ENCODE peak calls at places on chromosomes 12 and 14, in seven cellular contexts. One of them, this sample, is unnamed.

GRCh38 chr12:26426652-26427051 is 231.3 kb downstream of the SSPN start:
- DNase-seq in H1: no peak
- DNase-seq in HCT116: no peak
- DNase-seq in K562: no peak
- DNase-seq in HepG2: no peak
- DNase-seq in SK-N-SH: no peak
- DNase-seq in GM12878: no peak
- DNase-seq in this sample: no peak

GRCh38 chr14:33404964-33405574 is 466.4 kb downstream of the NPAS3 start:
- DNase-seq in H1: no peak
- DNase-seq in HCT116: no peak
- DNase-seq in K562: no peak
- DNase-seq in HepG2: no peak
- DNase-seq in SK-N-SH: no peak
- DNase-seq in GM12878: no peak
- DNase-seq in this sample: no peak

GRCh38 chr12:15004401-15004800 is 31.6 kb downstream of the PDE6H start:
- DNase-seq in H1: no peak
- DNase-seq in HCT116: no peak
- DNase-seq in K562: no peak
- DNase-seq in HepG2: no peak
- DNase-seq in SK-N-SH: no peak
- DNase-seq in GM12878: no peak
- DNase-seq in this sample: no peak

GRCh38 chr12:43893670-43894069 is 57.8 kb downstream of the TMEM117 start:
- DNase-seq in H1: no peak
- DNase-seq in HCT116: no peak
- DNase-seq in K562: no peak
- DNase-seq in HepG2: no peak
- DNase-seq in SK-N-SH: no peak
- DNase-seq in GM12878: no peak
- DNase-seq in this sample: no peak

GRCh38 chr12:56487448-56488040 is 417 bp downstream of the GLS2 start:
- DNase-seq in H1: no peak
- DNase-seq in HCT116: no peak
- DNase-seq in K562: no peak
- DNase-seq in HepG2: peak; percentile 32
- DNase-seq in SK-N-SH: no peak
- DNase-seq in GM12878: no peak
- DNase-seq in this sample: peak; percentile 59

GRCh38 chr12:53326460-53327185 is 5.2 kb upstream of the AAAS start:
- DNase-seq in H1: no peak
- DNase-seq in HCT116: no peak
- DNase-seq in K562: no peak
- DNase-seq in HepG2: no peak
- DNase-seq in SK-N-SH: no peak
- DNase-seq in GM12878: no peak
- DNase-seq in this sample: no peak

GRCh38 chr12:67705394-67706370 is 57.1 kb downstream of the DYRK2 start:
- DNase-seq in H1: no peak
- DNase-seq in HCT116: no peak
- DNase-seq in K562: no peak
- DNase-seq in HepG2: no peak
- DNase-seq in SK-N-SH: peak; percentile 17
- DNase-seq in GM12878: no peak
- DNase-seq in this sample: no peak

GRCh38 chr12:47927346-47927745 is 22.6 kb upstream of the VDR start:
- DNase-seq in H1: no peak
- DNase-seq in HCT116: no peak
- DNase-seq in K562: no peak
- DNase-seq in HepG2: no peak
- DNase-seq in SK-N-SH: no peak
- DNase-seq in GM12878: no peak
- DNase-seq in this sample: no peak

GRCh38 chr14:102252834-102253801 is 51.8 kb downstream of the MOK start:
- DNase-seq in H1: no peak
- DNase-seq in HCT116: no peak
- DNase-seq in K562: no peak
- DNase-seq in HepG2: no peak
- DNase-seq in SK-N-SH: no peak
- DNase-seq in GM12878: no peak
- DNase-seq in this sample: no peak

GRCh38 chr14:71242237-71242748 is 335.0 kb downstream of the PCNX1 start:
- DNase-seq in H1: no peak
- DNase-seq in HCT116: no peak
- DNase-seq in K562: no peak
- DNase-seq in HepG2: no peak
- DNase-seq in SK-N-SH: peak; percentile 75
- DNase-seq in GM12878: no peak
- DNase-seq in this sample: no peak
- TF ChIP-seq JUND in H1: no peak
- TF ChIP-seq JUND in HCT116: no peak
- TF ChIP-seq JUND in K562: no peak
- TF ChIP-seq JUND in HepG2: no peak
- TF ChIP-seq JUND in SK-N-SH: peak; percentile 48
- TF ChIP-seq JUND in GM12878: no peak
- TF ChIP-seq JUND in this sample: no peak

DNA sequence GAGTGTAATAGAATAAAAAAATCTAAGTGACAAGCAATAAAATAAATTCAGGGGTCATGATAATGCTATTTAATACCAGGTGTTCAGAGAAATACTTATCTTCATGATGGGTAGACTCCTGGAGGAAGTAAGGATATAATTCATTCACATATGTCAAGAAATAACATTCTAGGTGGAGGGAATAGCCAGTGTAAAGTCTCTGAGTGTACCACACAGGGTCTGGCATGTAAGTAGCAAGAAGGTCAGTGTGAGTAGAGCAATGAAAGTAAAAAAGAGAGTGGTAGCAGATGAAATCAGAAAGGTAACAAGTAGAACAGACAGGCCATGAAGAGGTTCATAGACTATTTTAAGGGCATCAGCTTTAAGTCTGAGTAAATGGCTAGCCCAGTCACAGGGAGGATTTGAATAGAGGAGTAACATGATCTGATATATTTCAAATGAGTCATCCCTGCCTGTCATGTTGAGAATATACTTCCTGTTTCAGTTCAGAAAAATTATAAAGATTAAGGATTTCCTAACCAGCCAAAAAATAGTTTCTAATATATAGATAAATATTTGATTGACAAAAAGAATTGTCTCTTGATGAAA is 519.9 kb downstream of the C12orf50 start:
- DNase-seq in H1: no peak
- DNase-seq in HCT116: peak; percentile 44
- DNase-seq in K562: no peak
- DNase-seq in HepG2: no peak
- DNase-seq in SK-N-SH: peak; percentile 10
- DNase-seq in GM12878: no peak
- DNase-seq in this sample: peak; percentile 42
- TF ChIP-seq JUND in H1: no peak
- TF ChIP-seq JUND in HCT116: peak; percentile 77
- TF ChIP-seq JUND in K562: no peak
- TF ChIP-seq JUND in HepG2: no peak
- TF ChIP-seq JUND in SK-N-SH: peak; percentile 97
- TF ChIP-seq JUND in GM12878: no peak
- TF ChIP-seq JUND in this sample: no peak

GRCh38 chr14:71354142-71354541 is 446.9 kb downstream of the PCNX1 start:
- DNase-seq in H1: no peak
- DNase-seq in HCT116: no peak
- DNase-seq in K562: no peak
- DNase-seq in HepG2: no peak
- DNase-seq in SK-N-SH: no peak
- DNase-seq in GM12878: no peak
- DNase-seq in this sample: no peak

GRCh38 chr14:71348394-71348793 is 441.1 kb downstream of the PCNX1 start:
- DNase-seq in H1: no peak
- DNase-seq in HCT116: no peak
- DNase-seq in K562: no peak
- DNase-seq in HepG2: no peak
- DNase-seq in SK-N-SH: no peak
- DNase-seq in GM12878: no peak
- DNase-seq in this sample: no peak

GRCh38 chr14:71344506-71344905 is 437.2 kb downstream of the PCNX1 start:
- DNase-seq in H1: no peak
- DNase-seq in HCT116: no peak
- DNase-seq in K562: no peak
- DNase-seq in HepG2: no peak
- DNase-seq in SK-N-SH: no peak
- DNase-seq in GM12878: no peak
- DNase-seq in this sample: no peak

GRCh38 chr14:71346685-71347084 is 439.4 kb downstream of the PCNX1 start:
- DNase-seq in H1: no peak
- DNase-seq in HCT116: no peak
- DNase-seq in K562: no peak
- DNase-seq in HepG2: no peak
- DNase-seq in SK-N-SH: no peak
- DNase-seq in GM12878: no peak
- DNase-seq in this sample: no peak

GRCh38 chr14:71348817-71349216 is 441.6 kb downstream of the PCNX1 start:
- DNase-seq in H1: no peak
- DNase-seq in HCT116: no peak
- DNase-seq in K562: no peak
- DNase-seq in HepG2: no peak
- DNase-seq in SK-N-SH: no peak
- DNase-seq in GM12878: no peak
- DNase-seq in this sample: no peak
- TF ChIP-seq JUND in H1: no peak
- TF ChIP-seq JUND in HCT116: no peak
- TF ChIP-seq JUND in K562: no peak
- TF ChIP-seq JUND in HepG2: no peak
- TF ChIP-seq JUND in SK-N-SH: no peak
- TF ChIP-seq JUND in GM12878: no peak
- TF ChIP-seq JUND in this sample: no peak

GRCh38 chr14:85959063-85959462 is 429.1 kb downstream of the FLRT2 start:
- DNase-seq in H1: no peak
- DNase-seq in HCT116: no peak
- DNase-seq in K562: no peak
- DNase-seq in HepG2: no peak
- DNase-seq in SK-N-SH: no peak
- DNase-seq in GM12878: no peak
- DNase-seq in this sample: no peak
- TF ChIP-seq JUND in H1: no peak
- TF ChIP-seq JUND in HCT116: no peak
- TF ChIP-seq JUND in K562: no peak
- TF ChIP-seq JUND in HepG2: no peak
- TF ChIP-seq JUND in SK-N-SH: no peak
- TF ChIP-seq JUND in GM12878: no peak
- TF ChIP-seq JUND in this sample: no peak

GRCh38 chr12:24416423-24417109 is 467.1 kb upstream of the SOX5 start:
- DNase-seq in H1: no peak
- DNase-seq in HCT116: no peak
- DNase-seq in K562: no peak
- DNase-seq in HepG2: no peak
- DNase-seq in SK-N-SH: no peak
- DNase-seq in GM12878: no peak
- DNase-seq in this sample: no peak
- TF ChIP-seq JUND in H1: no peak
- TF ChIP-seq JUND in HCT116: no peak
- TF ChIP-seq JUND in K562: no peak
- TF ChIP-seq JUND in HepG2: no peak
- TF ChIP-seq JUND in SK-N-SH: no peak
- TF ChIP-seq JUND in GM12878: no peak
- TF ChIP-seq JUND in this sample: no peak

GRCh38 chr12:51262758-51263177 is 7.4 kb downstream of the SMAGP start:
- DNase-seq in H1: no peak
- DNase-seq in HCT116: peak; percentile 84
- DNase-seq in K562: no peak
- DNase-seq in HepG2: no peak
- DNase-seq in SK-N-SH: no peak
- DNase-seq in GM12878: no peak
- DNase-seq in this sample: no peak
- TF ChIP-seq JUND in H1: no peak
- TF ChIP-seq JUND in HCT116: peak; percentile 50
- TF ChIP-seq JUND in K562: peak; percentile 24
- TF ChIP-seq JUND in HepG2: no peak
- TF ChIP-seq JUND in SK-N-SH: no peak
- TF ChIP-seq JUND in GM12878: no peak
- TF ChIP-seq JUND in this sample: no peak

GRCh38 chr14:68085742-68086141 is 266.2 kb downstream of the RAD51B start:
- DNase-seq in H1: no peak
- DNase-seq in HCT116: no peak
- DNase-seq in K562: no peak
- DNase-seq in HepG2: peak; percentile 50
- DNase-seq in SK-N-SH: no peak
- DNase-seq in GM12878: no peak
- DNase-seq in this sample: no peak

GRCh38 chr14:68081489-68081888 is 261.9 kb downstream of the RAD51B start:
- DNase-seq in H1: no peak
- DNase-seq in HCT116: no peak
- DNase-seq in K562: no peak
- DNase-seq in HepG2: no peak
- DNase-seq in SK-N-SH: no peak
- DNase-seq in GM12878: no peak
- DNase-seq in this sample: no peak

GRCh38 chr14:68082698-68083291 is 263.2 kb downstream of the RAD51B start:
- DNase-seq in H1: no peak
- DNase-seq in HCT116: no peak
- DNase-seq in K562: no peak
- DNase-seq in HepG2: no peak
- DNase-seq in SK-N-SH: no peak
- DNase-seq in GM12878: no peak
- DNase-seq in this sample: no peak

GRCh38 chr14:68079941-68080697 is 260.5 kb downstream of the RAD51B start:
- DNase-seq in H1: no peak
- DNase-seq in HCT116: no peak
- DNase-seq in K562: no peak
- DNase-seq in HepG2: peak; percentile 62
- DNase-seq in SK-N-SH: no peak
- DNase-seq in GM12878: no peak
- DNase-seq in this sample: no peak

GRCh38 chr14:68084256-68084655 is 264.7 kb downstream of the RAD51B start:
- DNase-seq in H1: no peak
- DNase-seq in HCT116: no peak
- DNase-seq in K562: no peak
- DNase-seq in HepG2: no peak
- DNase-seq in SK-N-SH: no peak
- DNase-seq in GM12878: no peak
- DNase-seq in this sample: peak; percentile 63
- TF ChIP-seq JUND in H1: no peak
- TF ChIP-seq JUND in HCT116: no peak
- TF ChIP-seq JUND in K562: no peak
- TF ChIP-seq JUND in HepG2: no peak
- TF ChIP-seq JUND in SK-N-SH: no peak
- TF ChIP-seq JUND in GM12878: no peak
- TF ChIP-seq JUND in this sample: no peak